ENCODE peak calls at places on chromosomes 13 and 19, in five cellular contexts. F is PC-3, W is SK-N-SH, O is OCI-LY7, D is neural progenitor cell. C is an unnamed sample.

GRCh38 chr19:8504171-8504570 is 1.7 kb upstream of the PRAM1 start:
- DNase-seq in F (no peak), W (no peak), O (no peak), D (no peak), C (no peak)

GRCh38 chr19:17946965-17947784 is 14.4 kb downstream of the CCDC124 start:
- DNase-seq in F (no peak), W (no peak), O (no peak), D (no peak), C (peak)

GRCh38 chr19:1287622-1288527 is 2.2 kb downstream of the EFNA2 start:
- DNase-seq in F (no peak), W (peak), O (no peak), D (peak), C (no peak)

GRCh38 chr19:3420244-3420755 is 53.9 kb downstream of the NFIC start:
- DNase-seq in F (no peak), W (no peak), O (no peak), D (no peak), C (no peak)

GRCh38 chr19:19448238-19448544 is 42.7 kb downstream of the GATAD2A start:
- DNase-seq in F (no peak), W (no peak), O (no peak), D (no peak), C (no peak)

GRCh38 chr19:42601811-42602443 is 7.2 kb upstream of the CEACAM8 start:
- DNase-seq in F (peak), W (no peak), O (peak), D (peak), C (peak)

GRCh38 chr19:35756373-35757230 is at the start of gene HSPB6:
- DNase-seq in F (no peak), W (no peak), O (no peak), D (peak), C (no peak)

GRCh38 chr13:27960362-27961226 is 8.5 kb downstream of the CDX2 start:
- DNase-seq in F (peak), W (peak), O (no peak), D (peak), C (peak)

GRCh38 chr13:98664047-98664446 is 87.1 kb upstream of the STK24 start:
- DNase-seq in F (peak), W (no peak), O (no peak), D (no peak), C (no peak)

GRCh38 chr13:32456591-32456990 is 28.7 kb upstream of the N4BP2L1 start:
- DNase-seq in F (no peak), W (no peak), O (no peak), D (no peak), C (no peak)

GRCh38 chr13:98508280-98509074 is 68.4 kb downstream of the STK24 start:
- DNase-seq in F (no peak), W (no peak), O (no peak), D (no peak), C (no peak)

GRCh38 chr19:19459099-19459498 is 53.6 kb downstream of the GATAD2A start:
- DNase-seq in F (no peak), W (no peak), O (no peak), D (no peak), C (peak)

GRCh38 chr19:11322269-11323024 is 17.0 kb downstream of the RAB3D start:
- DNase-seq in F (no peak), W (no peak), O (no peak), D (no peak), C (no peak)

GRCh38 chr19:11324079-11324661 is 15.3 kb downstream of the RAB3D start:
- DNase-seq in F (peak), W (peak), O (peak), D (no peak), C (no peak)

GRCh38 chr19:11323601-11324078 is 15.8 kb downstream of the RAB3D start:
- DNase-seq in F (no peak), W (peak), O (no peak), D (no peak), C (no peak)

GRCh38 chr19:11324748-11325389 is 14.6 kb downstream of the RAB3D start:
- DNase-seq in F (no peak), W (peak), O (no peak), D (no peak), C (no peak)

DNA sequence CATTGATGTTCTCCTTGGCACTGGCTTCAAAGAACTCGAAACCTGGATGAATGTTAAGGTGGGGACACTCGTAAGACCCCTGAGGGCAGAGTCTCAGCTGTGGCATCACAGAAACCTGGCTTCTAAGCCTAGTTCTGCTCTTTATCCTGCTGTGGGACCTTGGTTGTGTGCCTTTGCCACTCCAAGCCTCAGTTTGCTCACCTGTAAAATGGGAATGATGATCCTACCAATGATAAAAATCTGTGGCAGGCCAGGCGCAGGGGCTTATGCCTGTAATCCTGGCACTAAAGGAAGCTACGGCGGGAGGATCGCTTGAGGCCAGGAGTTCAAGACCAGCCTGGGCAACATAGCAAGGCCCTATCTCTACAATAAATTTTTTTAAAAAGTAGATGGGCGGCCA is 13.9 kb downstream of the RAB3D start:
- DNase-seq in F (no peak), W (no peak), O (no peak), D (no peak), C (no peak)
- TF ChIP-seq EZH2phosphoT487 in F (no peak), W (no peak), O (no peak), D (no peak), C (no peak)

GRCh38 chr13:103157034-103157433 is 90.8 kb upstream of the SLC10A2 start:
- DNase-seq in F (peak), W (no peak), O (no peak), D (no peak), C (no peak)

GRCh38 chr13:103161476-103161875 is 95.3 kb upstream of the SLC10A2 start:
- DNase-seq in F (no peak), W (no peak), O (no peak), D (no peak), C (no peak)

GRCh38 chr13:103156346-103156998 is 90.3 kb upstream of the SLC10A2 start:
- DNase-seq in F (no peak), W (no peak), O (no peak), D (no peak), C (no peak)

GRCh38 chr13:103157434-103158145 is 91.4 kb upstream of the SLC10A2 start:
- DNase-seq in F (no peak), W (no peak), O (no peak), D (no peak), C (no peak)
- TF ChIP-seq EZH2phosphoT487 in F (no peak), W (no peak), O (no peak), D (no peak), C (no peak)

GRCh38 chr13:108093616-108094015 is 121.7 kb downstream of the LIG4 start:
- DNase-seq in F (no peak), W (no peak), O (no peak), D (no peak), C (no peak)
- TF ChIP-seq EZH2phosphoT487 in F (no peak), W (no peak), O (no peak), D (no peak), C (no peak)

GRCh38 chr13:30363725-30364124 is 56.4 kb upstream of the KATNAL1 start:
- DNase-seq in F (no peak), W (no peak), O (no peak), D (no peak), C (no peak)

GRCh38 chr13:30364876-30365275 is 57.4 kb upstream of the UBE2L5 start:
- DNase-seq in F (no peak), W (no peak), O (no peak), D (no peak), C (no peak)

GRCh38 chr13:30362005-30362788 is 54.8 kb upstream of the KATNAL1 start:
- DNase-seq in F (no peak), W (no peak), O (no peak), D (no peak), C (no peak)

GRCh38 chr13:30364133-30364532 is 56.8 kb upstream of the KATNAL1 start:
- DNase-seq in F (no peak), W (peak), O (no peak), D (no peak), C (no peak)

GRCh38 chr13:30362869-30363268 is 55.5 kb upstream of the KATNAL1 start:
- DNase-seq in F (no peak), W (no peak), O (no peak), D (no peak), C (no peak)
- TF ChIP-seq EZH2phosphoT487 in F (no peak), W (no peak), O (no peak), D (no peak), C (no peak)

C was measured in MM.1S.